ENCODE peak calls at places on chromosomes 16 and 17, in four cellular contexts. One of them, this sample, is unnamed.
A peak's percentile ranks its signal among the peaks of the same experiment; 100 is the strongest.

GRCh38 chr17:61997649-61998048 is 67.4 kb downstream of the MED13 start:
- DNase-seq in fibroblast of the conjunctiva: peak; percentile 24
- DNase-seq in SHP77 treated with DMSO at 0.1 percent for 48 hours: no peak
- DNase-seq in BE2C: no peak
- DNase-seq in this sample: no peak

GRCh38 chr17:1645207-1646171 is at the start of gene SCARF1:
- DNase-seq in BE2C: no peak
- DNase-seq in fibroblast of the conjunctiva: no peak
- DNase-seq in SHP77 treated with DMSO at 0.1 percent for 48 hours: no peak
- DNase-seq in this sample: no peak

GRCh38 chr17:66165537-66166123 is 26.3 kb downstream of the CEP112 start:
- DNase-seq in BE2C: no peak
- DNase-seq in SHP77 treated with DMSO at 0.1 percent for 48 hours: no peak
- DNase-seq in fibroblast of the conjunctiva: peak; percentile 60
- DNase-seq in this sample: no peak

GRCh38 chr16:20910781-20911321 is 10.3 kb downstream of the LYRM1 start:
- DNase-seq in SHP77 treated with DMSO at 0.1 percent for 48 hours: no peak
- DNase-seq in fibroblast of the conjunctiva: peak; percentile 74
- DNase-seq in BE2C: no peak
- DNase-seq in this sample: no peak

GRCh38 chr16:78230832-78231231 is 131.4 kb downstream of the WWOX start:
- DNase-seq in SHP77 treated with DMSO at 0.1 percent for 48 hours: no peak
- DNase-seq in BE2C: no peak
- DNase-seq in fibroblast of the conjunctiva: no peak
- DNase-seq in this sample: no peak

GRCh38 chr16:27781981-27782880 is 232.3 kb downstream of the KATNIP start:
- DNase-seq in fibroblast of the conjunctiva: no peak
- DNase-seq in BE2C: no peak
- DNase-seq in SHP77 treated with DMSO at 0.1 percent for 48 hours: no peak
- DNase-seq in this sample: no peak

GRCh38 chr17:63023049-63023448 is 57.0 kb downstream of the TANC2 start:
- DNase-seq in BE2C: no peak
- DNase-seq in fibroblast of the conjunctiva: no peak
- DNase-seq in SHP77 treated with DMSO at 0.1 percent for 48 hours: no peak
- DNase-seq in this sample: no peak

GRCh38 chr16:31508706-31509523 is 724 bp upstream of the RUSF1 start:
- DNase-seq in SHP77 treated with DMSO at 0.1 percent for 48 hours: no peak
- DNase-seq in fibroblast of the conjunctiva: peak; percentile 16
- DNase-seq in BE2C: no peak
- DNase-seq in this sample: no peak

GRCh38 chr17:35188111-35188510 is 6.1 kb downstream of the SLC35G3 start:
- DNase-seq in BE2C: no peak
- DNase-seq in fibroblast of the conjunctiva: no peak
- DNase-seq in SHP77 treated with DMSO at 0.1 percent for 48 hours: no peak
- DNase-seq in this sample: no peak

GRCh38 chr17:2842464-2842863 is 46.2 kb downstream of the RAP1GAP2 start:
- DNase-seq in SHP77 treated with DMSO at 0.1 percent for 48 hours: no peak
- DNase-seq in fibroblast of the conjunctiva: no peak
- DNase-seq in BE2C: no peak
- DNase-seq in this sample: no peak

GRCh38 chr17:1977583-1978395 is 47.3 kb downstream of the RTN4RL1 start:
- DNase-seq in BE2C: peak; percentile 50
- DNase-seq in SHP77 treated with DMSO at 0.1 percent for 48 hours: no peak
- DNase-seq in fibroblast of the conjunctiva: no peak
- DNase-seq in this sample: no peak